ENCODE peak calls at places on chromosomes 16 and 17, in nine cellular contexts. D, T, N, C, Q, X, B, A and R are unnamed samples. For H3K4me1, the result is how much of the 10 kb centered on the place peaks cover.

GRCh38 chr16:55991843-55992242 is 116.7 kb upstream of the CES5A start:
- DNase-seq in D (no peak), T (no peak), N (no peak), C (no peak), Q (no peak), X (no peak), B (no peak), A (no peak), R (no peak)

GRCh38 chr17:2797632-2798031 is 1.4 kb downstream of the RAP1GAP2 start:
- DNase-seq in D (no peak), T (no peak), N (peak), C (no peak), Q (no peak), X (no peak), B (no peak), A (no peak), R (no peak)

GRCh38 chr17:17236295-17237025 is 508 bp downstream of the FLCN start:
- DNase-seq in D (no peak), T (no peak), N (no peak), C (peak), Q (no peak), X (no peak), B (peak), A (peak), R (no peak)

GRCh38 chr17:8621585-8621984 is 8.9 kb downstream of the MYH10 start:
- DNase-seq in D (no peak), T (no peak), N (no peak), C (no peak), Q (no peak), X (peak), B (no peak), A (no peak), R (no peak)

GRCh38 chr17:65463242-65463641 is 98.2 kb downstream of the AXIN2 start:
- DNase-seq in D (no peak), T (no peak), N (peak), C (no peak), Q (peak), X (peak), B (peak), A (no peak), R (peak)

GRCh38 chr17:45022655-45023339 is 28.6 kb downstream of the DCAKD start:
- DNase-seq in D (no peak), T (no peak), N (no peak), C (no peak), Q (no peak), X (no peak), B (no peak), A (no peak), R (no peak)

GRCh38 chr17:76124582-76125390 is 16.3 kb downstream of the FOXJ1 start:
- DNase-seq in D (no peak), T (no peak), N (no peak), C (no peak), Q (no peak), X (no peak), B (no peak), A (peak), R (no peak)

GRCh38 chr16:73717266-73718057 is 579.2 kb upstream of the PSMD7 start:
- DNase-seq in D (no peak), T (no peak), N (no peak), C (no peak), Q (no peak), X (no peak), B (no peak), A (no peak), R (peak)

GRCh38 chr17:75487351-75488070 is 27.8 kb downstream of the CASKIN2 start:
- DNase-seq in D (no peak), T (peak), N (no peak), C (no peak), Q (peak), X (no peak), B (no peak), A (no peak), R (no peak)

GRCh38 chr16:1981972-1982574 is 804 bp upstream of the NOXO1 start:
- DNase-seq in D (no peak), T (no peak), N (no peak), C (no peak), Q (no peak), X (no peak), B (no peak), A (no peak), R (no peak)

GRCh38 chr17:16463341-16464000 is 28.5 kb downstream of the LRRC75A start:
- DNase-seq in D (no peak), T (no peak), N (peak), C (no peak), Q (peak), X (peak), B (no peak), A (peak), R (no peak)

GRCh38 chr16:799948-800833 is at the start of gene GNG13:
- DNase-seq in D (no peak), T (no peak), N (no peak), C (no peak), Q (no peak), X (no peak), B (no peak), A (no peak), R (no peak)

GRCh38 chr17:43728081-43728480 is 30.5 kb downstream of the SOST start:
- DNase-seq in D (no peak), T (no peak), N (no peak), C (no peak), Q (no peak), X (no peak), B (no peak), A (no peak), R (no peak)

GRCh38 chr17:76048711-76049110 is 21.6 kb upstream of the EVPL start:
- DNase-seq in D (no peak), T (no peak), N (no peak), C (no peak), Q (no peak), X (no peak), B (no peak), A (no peak), R (no peak)

GRCh38 chr17:72463287-72464102 is 342.7 kb downstream of the SOX9 start:
- DNase-seq in D (no peak), T (no peak), N (peak), C (no peak), Q (no peak), X (no peak), B (no peak), A (no peak), R (no peak)

GRCh38 chr17:63842173-63842539 is 329 bp downstream of the SMARCD2 start:
- DNase-seq in D (peak), T (peak), N (peak), C (no peak), Q (peak), X (peak), B (no peak), A (no peak), R (no peak)

GRCh38 chr16:88384222-88385111 is 1.7 kb downstream of the ZNF469 start:
- DNase-seq in D (no peak), T (no peak), N (no peak), C (no peak), Q (no peak), X (no peak), B (no peak), A (peak), R (no peak)

GRCh38 chr17:75691371-75692290 is 24.5 kb downstream of the SAP30BP start:
- DNase-seq in D (no peak), T (no peak), N (no peak), C (no peak), Q (no peak), X (no peak), B (no peak), A (no peak), R (no peak)

GRCh38 chr17:74452841-74453661 is 13.4 kb upstream of the CD300A start:
- DNase-seq in D (no peak), T (no peak), N (no peak), C (no peak), Q (no peak), X (peak), B (no peak), A (no peak), R (no peak)

GRCh38 chr17:77076046-77076882 is 64.5 kb upstream of the SEC14L1 start:
- DNase-seq in D (no peak), T (no peak), N (no peak), C (no peak), Q (no peak), X (no peak), B (no peak), A (no peak), R (no peak)

GRCh38 chr16:24553983-24554382 is 14.6 kb downstream of the RBBP6 start:
- DNase-seq in D (no peak), T (no peak), N (no peak), C (no peak), Q (no peak), X (no peak), B (no peak), A (no peak), R (no peak)

GRCh38 chr16:84156342-84156784 is 11.3 kb downstream of the DNAAF1 start:
- DNase-seq in D (no peak), T (no peak), N (no peak), C (no peak), Q (no peak), X (no peak), B (no peak), A (no peak), R (no peak)

GRCh38 chr17:77366558-77367245 is 225.9 kb downstream of the SEC14L1 start:
- DNase-seq in D (no peak), T (peak), N (no peak), C (no peak), Q (no peak), X (peak), B (no peak), A (no peak), R (no peak)

GRCh38 chr17:19549746-19550623 is 16.3 kb downstream of the SLC47A1 start:
- DNase-seq in D (no peak), T (no peak), N (no peak), C (no peak), Q (no peak), X (no peak), B (no peak), A (no peak), R (no peak)

GRCh38 chr17:82583720-82584234 is 64.2 kb downstream of the FOXK2 start:
- DNase-seq in D (no peak), T (no peak), N (no peak), C (no peak), Q (no peak), X (no peak), B (no peak), A (no peak), R (no peak)

GRCh38 chr17:34665150-34665802 is 85.9 kb downstream of the TMEM132E start:
- DNase-seq in D (no peak), T (no peak), N (no peak), C (no peak), Q (no peak), X (no peak), B (no peak), A (no peak), R (no peak)

GRCh38 chr16:10501016-10501607 is 79.3 kb downstream of the EMP2 start:
- DNase-seq in D (no peak), T (no peak), N (no peak), C (no peak), Q (no peak), X (no peak), B (no peak), A (no peak), R (no peak)

GRCh38 chr17:38583176-38583575 is 22.6 kb downstream of the SRCIN1 start:
- DNase-seq in D (no peak), T (no peak), N (no peak), C (no peak), Q (no peak), X (no peak), B (no peak), A (no peak), R (no peak)

GRCh38 chr17:75864448-75864871 is 9.3 kb upstream of the WBP2 start:
- DNase-seq in D (no peak), T (peak), N (peak), C (peak), Q (peak), X (no peak), B (no peak), A (no peak), R (no peak)

GRCh38 chr17:30433514-30433913 is 43.7 kb upstream of the GOSR1 start:
- DNase-seq in D (no peak), T (no peak), N (peak), C (no peak), Q (no peak), X (peak), B (peak), A (peak), R (no peak)

GRCh38 chr17:57890857-57891232 is 41.0 kb upstream of the MRPS23 start:
- DNase-seq in D (no peak), T (no peak), N (no peak), C (no peak), Q (no peak), X (no peak), B (peak), A (no peak), R (no peak)

GRCh38 chr17:57892146-57892819 is 42.4 kb upstream of the MRPS23 start:
- DNase-seq in D (peak), T (peak), N (peak), C (peak), Q (peak), X (peak), B (peak), A (peak), R (peak)

GRCh38 chr17:57895382-57896060 is 45.7 kb upstream of the MRPS23 start:
- DNase-seq in D (no peak), T (no peak), N (peak), C (no peak), Q (peak), X (no peak), B (no peak), A (peak), R (no peak)

GRCh38 chr17:57894848-57895247 is 45.0 kb upstream of the MRPS23 start:
- DNase-seq in D (no peak), T (no peak), N (no peak), C (no peak), Q (no peak), X (no peak), B (no peak), A (no peak), R (no peak)

DNA sequence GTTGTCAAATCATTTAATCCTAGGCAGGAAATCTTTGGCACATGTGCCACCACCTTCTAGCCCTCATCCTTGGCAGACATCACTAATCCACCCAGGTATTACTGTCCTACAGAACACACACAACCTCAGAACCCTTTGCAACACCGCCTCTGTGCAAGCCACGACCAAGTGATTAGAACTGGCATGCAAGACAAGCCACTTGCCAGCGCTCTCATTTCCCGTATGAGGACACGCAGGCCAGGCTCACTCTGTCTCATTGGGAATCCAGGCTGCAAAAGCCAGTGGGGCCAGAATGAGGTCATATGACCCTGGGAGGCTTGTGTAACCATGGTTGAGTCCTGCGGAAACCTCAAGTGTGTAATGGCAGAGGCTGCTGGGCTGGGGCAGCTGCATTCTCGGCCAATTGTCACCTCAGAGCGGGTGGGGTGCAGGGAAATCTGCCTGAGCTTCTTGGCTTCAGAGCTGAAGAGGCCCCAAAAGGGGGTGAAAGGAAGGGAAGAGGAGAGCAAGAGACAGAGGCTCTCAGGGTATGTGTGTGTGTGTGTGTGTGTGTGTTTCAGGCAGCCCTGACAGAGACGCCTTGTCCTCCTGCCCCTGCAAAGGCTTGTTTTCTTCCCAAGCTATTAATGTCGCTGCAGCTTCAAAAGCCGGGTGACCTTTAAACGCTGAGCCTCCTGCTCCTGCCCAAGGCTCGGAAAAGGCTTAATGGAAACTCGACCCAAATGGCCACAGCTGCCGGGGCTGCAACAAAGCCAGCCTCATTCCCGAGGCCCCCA is 43.2 kb upstream of the MRPS23 start:
- DNase-seq in D (peak), T (peak), N (peak), C (peak), Q (peak), X (peak), B (peak), A (peak), R (peak)
- H3K4me1 ChIP-seq in D (half or more), T (under half), N (half or more), C (half or more), Q (half or more), X (half or more), B (half or more), A (half or more), R (half or more)

GRCh38 chr16:68235105-68235881 is 634 bp downstream of the ESRP2 start:
- DNase-seq in D (no peak), T (no peak), N (peak), C (no peak), Q (peak), X (peak), B (no peak), A (no peak), R (no peak)

GRCh38 chr16:68236804-68237242 is 896 bp upstream of the ESRP2 start:
- DNase-seq in D (no peak), T (no peak), N (no peak), C (no peak), Q (peak), X (no peak), B (no peak), A (no peak), R (no peak)

GRCh38 chr16:68235882-68236803 is at the start of gene ESRP2:
- DNase-seq in D (no peak), T (peak), N (peak), C (no peak), Q (peak), X (peak), B (no peak), A (no peak), R (no peak)

GRCh38 chr16:68238029-68238345 is 2.1 kb upstream of the ESRP2 start:
- DNase-seq in D (no peak), T (peak), N (no peak), C (no peak), Q (no peak), X (no peak), B (no peak), A (no peak), R (no peak)

DNA sequence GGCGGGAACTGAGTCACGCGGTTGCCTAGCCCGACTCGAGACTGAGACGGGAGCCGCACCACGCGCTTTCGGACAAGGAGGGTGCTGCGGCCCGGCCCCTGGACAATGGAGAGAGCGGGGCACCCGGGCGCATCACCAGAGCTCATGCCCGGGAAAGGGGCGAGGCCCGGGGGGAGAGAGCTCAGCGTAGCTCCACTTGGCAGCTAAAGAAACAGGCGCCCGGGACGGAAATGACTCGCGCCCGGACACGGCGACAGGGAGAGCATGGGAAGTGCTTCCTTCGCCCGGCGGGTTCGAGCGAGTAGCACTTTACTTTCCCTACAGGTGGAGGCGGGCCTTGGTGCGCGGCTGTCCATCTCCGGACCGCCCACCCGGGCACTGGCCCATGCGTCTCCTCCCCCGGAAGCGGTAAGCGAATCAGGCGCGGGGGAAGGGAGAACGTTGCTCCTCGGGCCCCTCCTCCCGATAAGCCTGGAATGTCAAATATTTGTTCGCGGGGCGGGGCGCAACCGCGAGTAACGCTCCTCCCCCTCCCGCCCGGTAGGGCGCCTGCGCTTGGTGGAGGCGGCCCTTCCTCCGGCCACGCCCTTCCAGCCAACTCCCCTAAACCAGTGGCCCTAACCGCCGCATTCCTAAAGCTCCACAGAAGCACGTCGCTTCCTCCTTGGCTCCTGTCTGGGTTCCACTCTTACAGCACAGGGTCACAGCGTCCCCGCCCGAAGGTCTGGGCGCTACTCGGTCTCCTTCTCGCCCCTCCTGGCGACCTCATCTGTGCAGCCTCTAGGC is 1.5 kb upstream of the ESRP2 start:
- DNase-seq in D (peak), T (peak), N (peak), C (peak), Q (peak), X (peak), B (peak), A (peak), R (peak)
- TF ChIP-seq POLR2A in D (no peak), T (peak), N (peak), C (peak), Q (no peak), X (peak), B (peak), A (peak), R (peak)

DNA sequence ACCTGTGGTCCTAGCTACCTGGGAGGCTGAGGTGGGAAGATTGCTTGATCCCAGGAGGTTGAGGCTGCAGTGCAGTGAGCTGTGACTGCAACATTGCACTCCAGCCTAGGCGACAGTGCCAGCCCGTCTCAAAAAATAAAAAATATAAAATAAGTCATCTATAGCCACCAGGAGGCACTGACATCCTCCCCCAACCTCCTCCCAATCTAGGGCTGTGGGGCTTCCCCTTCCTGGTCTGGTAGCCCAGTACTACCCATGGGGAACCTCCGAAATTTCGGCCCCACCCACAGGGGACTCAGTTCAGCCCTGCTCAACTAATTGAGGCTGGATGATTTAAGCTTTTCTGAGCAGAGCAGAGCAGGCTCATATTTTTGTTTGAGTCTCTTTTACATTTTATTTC is 3.2 kb downstream of the ZSCAN10 start:
- DNase-seq in D (no peak), T (peak), N (no peak), C (no peak), Q (no peak), X (no peak), B (no peak), A (peak), R (no peak)
- H3K4me3 ChIP-seq in D (no peak), T (no peak), N (no peak), C (no peak), Q (no peak), X (no peak), B (no peak), A (no peak), R (no peak)

DNA sequence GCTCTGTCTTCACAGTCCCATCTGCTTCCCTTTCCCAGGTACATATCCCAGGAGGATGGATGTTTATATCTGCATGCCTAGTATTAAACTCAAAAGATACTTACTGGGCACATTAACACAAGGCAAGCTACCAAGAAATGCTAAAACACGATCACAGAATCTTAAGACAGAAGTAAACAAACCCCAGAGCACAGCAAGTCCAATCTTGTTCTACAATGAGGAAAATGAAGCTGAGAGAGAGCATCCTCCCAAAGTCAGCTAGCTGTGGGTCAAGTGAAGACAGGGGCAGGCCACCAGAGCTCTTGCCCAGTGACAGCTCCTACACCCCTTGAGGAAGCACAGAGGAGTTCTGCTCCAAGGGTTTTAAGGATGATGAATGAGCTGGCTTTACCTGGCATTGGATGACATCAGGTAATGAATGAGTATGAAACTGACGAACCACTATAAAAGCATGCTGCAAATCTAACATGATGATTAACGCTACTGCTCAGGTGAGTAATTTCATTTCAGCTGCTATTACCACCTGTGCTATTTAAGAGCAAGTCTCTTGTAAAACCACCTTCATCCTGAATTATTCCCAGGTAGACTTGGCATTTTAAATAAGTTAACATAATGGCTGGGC is 20.3 kb downstream of the XPO6 start:
- DNase-seq in D (no peak), T (no peak), N (no peak), C (no peak), Q (no peak), X (no peak), B (no peak), A (no peak), R (no peak)
- H3K4me1 ChIP-seq in D (half or more), T (under half), N (under half), C (under half), Q (under half), X (under half), B (under half), A (half or more), R (half or more)

GRCh38 chr16:27959914-27960313 is 103.6 kb downstream of the GSG1L start:
- DNase-seq in D (no peak), T (no peak), N (no peak), C (no peak), Q (no peak), X (no peak), B (no peak), A (no peak), R (no peak)
- TF ChIP-seq POLR2A in D (no peak), T (no peak), N (no peak), C (no peak), Q (no peak), X (no peak), B (no peak), A (no peak), R (no peak)